ENCODE peak calls at places on chromosome 3, in five cellular contexts. R is tibial nerve, X is T-cell, U is iris pigment epithelial cell, T is Caco-2. A is an unnamed sample.

GRCh38 chr3:79846148-79846933 is 78.5 kb upstream of the ROBO1 start:
- DNase-seq in R (no peak), X (no peak), U (no peak), T (no peak), A (no peak)

GRCh38 chr3:126314305-126315082 is 42.7 kb downstream of the KLF15 start:
- DNase-seq in R (no peak), X (no peak), U (no peak), T (no peak), A (no peak)

GRCh38 chr3:172824229-172824628 is 73.7 kb downstream of the ECT2 start:
- DNase-seq in R (no peak), X (no peak), U (no peak), T (no peak), A (no peak)

GRCh38 chr3:53592862-53593261 is 98.5 kb downstream of the CACNA1D start:
- DNase-seq in R (no peak), X (no peak), U (no peak), T (no peak), A (no peak)

GRCh38 chr3:36924748-36925521 is 19.9 kb downstream of the TRANK1 start:
- DNase-seq in R (no peak), X (no peak), U (no peak), T (no peak), A (no peak)

GRCh38 chr3:40310690-40311089 is 1.2 kb downstream of the EIF1B start:
- DNase-seq in R (no peak), X (no peak), U (peak; percentile 37), T (no peak), A (no peak)

GRCh38 chr3:188390347-188390718 is 236.4 kb downstream of the LPP start:
- DNase-seq in R (no peak), X (no peak), U (no peak), T (no peak), A (no peak)

GRCh38 chr3:127226946-127227842 is 34.3 kb downstream of the PRR23E start:
- DNase-seq in R (no peak), X (peak; percentile 41), U (no peak), T (no peak), A (no peak)

GRCh38 chr3:108300103-108300849 is 3.9 kb downstream of the HHLA2 start:
- DNase-seq in R (no peak), X (no peak), U (no peak), T (no peak), A (no peak)

GRCh38 chr3:14879161-14879888 is 60.6 kb downstream of the FGD5 start:
- DNase-seq in R (no peak), X (peak; percentile 40), U (no peak), T (no peak), A (peak; percentile 82)

GRCh38 chr3:14222900-14223594 is 44.4 kb downstream of the LSM3 start:
- DNase-seq in R (no peak), X (no peak), U (peak; percentile 64), T (no peak), A (no peak)

GRCh38 chr3:192887047-192887446 is 30.6 kb downstream of the MB21D2 start:
- DNase-seq in R (no peak), X (no peak), U (peak; percentile 94), T (peak; percentile 61), A (no peak)

GRCh38 chr3:66473637-66474036 is 27.2 kb downstream of the LRIG1 start:
- DNase-seq in R (no peak), X (no peak), U (peak; percentile 92), T (no peak), A (no peak)

GRCh38 chr3:18868911-18869689 is 279.2 kb upstream of the KCNH8 start:
- DNase-seq in R (no peak), X (no peak), U (no peak), T (no peak), A (no peak)

GRCh38 chr3:124351430-124352142 is 359.7 kb upstream of the ROPN1 start:
- DNase-seq in R (peak; percentile 7), X (no peak), U (peak; percentile 72), T (peak; percentile 77), A (peak; percentile 90)

GRCh38 chr3:119652306-119653033 is 7.9 kb downstream of the POPDC2 start:
- DNase-seq in R (no peak), X (no peak), U (no peak), T (no peak), A (no peak)

GRCh38 chr3:47016934-47017435 is 37.5 kb downstream of the NBEAL2 start:
- DNase-seq in R (no peak), X (no peak), U (peak; percentile 91), T (no peak), A (no peak)

GRCh38 chr3:102114264-102114979 is 265.1 kb downstream of the NFKBIZ start:
- DNase-seq in R (no peak), X (peak; percentile 85), U (no peak), T (no peak), A (no peak)

GRCh38 chr3:185724761-185725160 is 100.1 kb downstream of the IGF2BP2 start:
- DNase-seq in R (no peak), X (no peak), U (peak; percentile 69), T (no peak), A (no peak)

GRCh38 chr3:184361532-184361931 is at the start of the genes CLCN2 and POLR2H:
- DNase-seq in R (no peak), X (no peak), U (peak; percentile 21), T (peak; percentile 66), A (peak; percentile 69)

GRCh38 chr3:126321490-126321889 is 35.7 kb downstream of the KLF15 start:
- DNase-seq in R (no peak), X (no peak), U (no peak), T (no peak), A (no peak)

GRCh38 chr3:9135930-9136525 is 113.4 kb downstream of the SRGAP3 start:
- DNase-seq in R (no peak), X (no peak), U (no peak), T (no peak), A (no peak)

GRCh38 chr3:158738653-158739052 is 6.4 kb upstream of the RARRES1 start:
- DNase-seq in R (no peak), X (no peak), U (no peak), T (no peak), A (no peak)

GRCh38 chr3:118949113-118949760 is 85.4 kb downstream of the IGSF11 start:
- DNase-seq in R (no peak), X (no peak), U (no peak), T (no peak), A (no peak)

GRCh38 chr3:127299276-127299675 is 11.4 kb upstream of the PRR20G start:
- DNase-seq in R (peak; percentile 28), X (no peak), U (no peak), T (no peak), A (no peak)

GRCh38 chr3:50355829-50356552 is 3.3 kb downstream of the TMEM115 start:
- DNase-seq in R (no peak), X (no peak), U (no peak), T (no peak), A (no peak)

A was measured in NCI-H2081.